ENCODE peak calls at places on chromosomes 7 and 10, in four cellular contexts. Z is cardiac fibroblast, Y is OCI-LY7, K is neural crest cell. N is an unnamed sample.
A peak's percentile ranks its signal among the peaks of the same experiment; 100 is the strongest.

GRCh38 chr10:35633006-35633980 is 8.8 kb downstream of the FZD8 start:
- DNase-seq in Z (no peak), Y (no peak), K (no peak), N (no peak)

GRCh38 chr10:73593812-73594211 is 2.7 kb upstream of the USP54 start:
- DNase-seq in Z (no peak), Y (no peak), K (no peak), N (no peak)

GRCh38 chr10:131778842-131779241 is 122.0 kb upstream of the PPP2R2D start:
- DNase-seq in Z (no peak), Y (no peak), K (no peak), N (no peak)

GRCh38 chr7:1314908-1315450 is 82.3 kb downstream of the UNCX start:
- DNase-seq in Z (no peak), Y (no peak), K (no peak), N (no peak)

GRCh38 chr7:41292457-41292856 is 410.4 kb downstream of the INHBA start:
- DNase-seq in Z (peak; percentile 28), Y (no peak), K (no peak), N (no peak)

GRCh38 chr10:119807960-119808697 is 64.5 kb downstream of the MCMBP start:
- DNase-seq in Z (peak; percentile 72), Y (no peak), K (no peak), N (peak; percentile 60)

GRCh38 chr7:128800567-128800966 is 8.8 kb downstream of the CCDC136 start:
- DNase-seq in Z (no peak), Y (no peak), K (no peak), N (no peak)

GRCh38 chr7:139561-140243 is 52.7 kb upstream of the FAM20C start:
- DNase-seq in Z (no peak), Y (no peak), K (no peak), N (no peak)

GRCh38 chr7:34317039-34317438 is 341.0 kb upstream of the NPSR1 start:
- DNase-seq in Z (no peak), Y (no peak), K (no peak), N (no peak)

GRCh38 chr7:77651544-77652162 is 44.6 kb upstream of the RSBN1L start:
- DNase-seq in Z (peak; percentile 62), Y (peak; percentile 58), K (peak; percentile 41), N (no peak)

GRCh38 chr10:10208156-10208555 is 809.5 kb upstream of the CELF2 start:
- DNase-seq in Z (no peak), Y (no peak), K (no peak), N (no peak)

GRCh38 chr10:11931038-11931437 is 107.9 kb downstream of the PROSER2 start:
- DNase-seq in Z (no peak), Y (no peak), K (no peak), N (no peak)

GRCh38 chr10:50605280-50606270 is 18.2 kb downstream of the SGMS1 start:
- DNase-seq in Z (peak; percentile 93), Y (no peak), K (no peak), N (peak; percentile 90)

GRCh38 chr10:111085690-111086353 is 9.0 kb downstream of the ADRA2A start:
- DNase-seq in Z (no peak), Y (no peak), K (no peak), N (no peak)

GRCh38 chr10:19937989-19938388 is 121.8 kb downstream of the PLXDC2 start:
- DNase-seq in Z (no peak), Y (no peak), K (no peak), N (no peak)

GRCh38 chr10:67990093-67990492 is 85.0 kb downstream of the HERC4 start:
- DNase-seq in Z (no peak), Y (no peak), K (no peak), N (no peak)

GRCh38 chr7:99083068-99083651 is 60.7 kb downstream of the SMURF1 start:
- DNase-seq in Z (peak; percentile 27), Y (no peak), K (no peak), N (no peak)

GRCh38 chr7:5766321-5766761 is 15.1 kb downstream of the RNF216 start:
- DNase-seq in Z (peak; percentile 80), Y (no peak), K (no peak), N (peak; percentile 47)

GRCh38 chr7:100773491-100773890 is 40.1 kb downstream of the ZAN start:
- DNase-seq in Z (no peak), Y (no peak), K (no peak), N (no peak)

GRCh38 chr7:139232893-139233292 is 1.9 kb downstream of the UBN2 start:
- DNase-seq in Z (peak; percentile 75), Y (no peak), K (no peak), N (peak; percentile 23)

GRCh38 chr10:43689007-43689491 is 40.4 kb upstream of the ZNF32 start:
- DNase-seq in Z (no peak), Y (no peak), K (no peak), N (no peak)

GRCh38 chr7:100195222-100195621 is 17.5 kb downstream of the STAG3 start:
- DNase-seq in Z (no peak), Y (peak; percentile 54), K (no peak), N (no peak)

GRCh38 chr10:58701398-58702135 is 188.9 kb downstream of the BICC1 start:
- DNase-seq in Z (peak; percentile 95), Y (no peak), K (no peak), N (peak; percentile 39)

GRCh38 chr7:114426824-114427223 is 12.2 kb downstream of the FOXP2 start:
- DNase-seq in Z (peak; percentile 4), Y (no peak), K (no peak), N (no peak)
- TF ChIP-seq CTCF in Z (no peak), Y (peak; percentile 31), K (peak; percentile 64), N (peak; percentile 55)

GRCh38 chr7:55192718-55193117 is 172.4 kb upstream of the LANCL2 start:
- DNase-seq in Z (peak; percentile 80), Y (no peak), K (no peak), N (peak; percentile 52)

GRCh38 chr7:55190511-55191160 is 171.8 kb downstream of the EGFR start:
- DNase-seq in Z (no peak), Y (no peak), K (no peak), N (no peak)

GRCh38 chr7:55193245-55193644 is 171.9 kb upstream of the LANCL2 start:
- DNase-seq in Z (peak; percentile 62), Y (no peak), K (no peak), N (no peak)

GRCh38 chr7:55191161-55191925 is 172.5 kb downstream of the EGFR start:
- DNase-seq in Z (no peak), Y (no peak), K (no peak), N (no peak)

GRCh38 chr7:55191926-55192692 is 173.0 kb upstream of the LANCL2 start:
- DNase-seq in Z (peak; percentile 20), Y (no peak), K (no peak), N (no peak)
- TF ChIP-seq CTCF in Z (peak; percentile 16), Y (no peak), K (no peak), N (peak; percentile 28)

GRCh38 chr10:101238732-101239105 is 9.5 kb upstream of the LBX1 start:
- DNase-seq in Z (no peak), Y (peak; percentile 11), K (no peak), N (no peak)
- TF ChIP-seq CTCF in Z (peak; percentile 37), Y (peak; percentile 82), K (peak; percentile 77), N (peak; percentile 48)

DNA sequence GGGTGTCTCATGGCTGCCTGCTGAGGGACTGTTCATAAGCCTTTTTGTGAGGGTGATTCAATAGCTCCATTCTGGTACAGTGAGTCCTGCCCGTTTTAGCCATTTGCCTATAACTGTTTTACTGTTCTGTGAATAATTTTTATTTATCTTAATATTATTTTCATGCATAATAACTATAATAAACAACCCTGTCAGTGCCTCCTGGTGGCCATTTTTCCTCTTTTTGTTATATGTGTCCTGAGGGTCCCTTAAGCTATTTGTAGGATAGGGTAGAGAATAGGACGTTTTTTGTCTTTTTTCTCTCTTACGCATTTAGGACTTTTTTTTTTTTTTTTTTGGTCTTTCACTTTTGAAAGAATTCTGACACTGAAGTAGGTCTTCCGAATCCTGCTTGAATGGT is 2.9 kb downstream of the C1QL3 start:
- DNase-seq in Z (peak; percentile 33), Y (no peak), K (no peak), N (no peak)
- TF ChIP-seq CTCF in Z (peak; percentile 39), Y (peak; percentile 47), K (peak; percentile 56), N (peak; percentile 47)